ENCODE peak calls at places on chromosome 6, in six cellular contexts. One of them, this sample, is unnamed.

GRCh38 chr6:109580519-109580918 is 97.5 kb upstream of the ZBTB24 start:
- DNase-seq in Caki2: no peak
- DNase-seq in lung microvascular endothelial cell: peak
- DNase-seq in RCC 7860: no peak
- DNase-seq in hypothalamus: no peak
- DNase-seq in testis: no peak
- DNase-seq in this sample: no peak

GRCh38 chr6:97289332-97289731 is 6.3 kb upstream of the MMS22L start:
- DNase-seq in Caki2: no peak
- DNase-seq in lung microvascular endothelial cell: no peak
- DNase-seq in RCC 7860: no peak
- DNase-seq in hypothalamus: no peak
- DNase-seq in testis: no peak
- DNase-seq in this sample: no peak

GRCh38 chr6:150069707-150070106 is 786 bp upstream of the ULBP3 start:
- DNase-seq in Caki2: no peak
- DNase-seq in lung microvascular endothelial cell: no peak
- DNase-seq in RCC 7860: no peak
- DNase-seq in hypothalamus: no peak
- DNase-seq in testis: peak
- DNase-seq in this sample: no peak

GRCh38 chr6:126661646-126662045 is 321.7 kb downstream of the CENPW start:
- DNase-seq in Caki2: no peak
- DNase-seq in lung microvascular endothelial cell: peak
- DNase-seq in RCC 7860: no peak
- DNase-seq in hypothalamus: no peak
- DNase-seq in testis: no peak
- DNase-seq in this sample: no peak

GRCh38 chr6:75414445-75415021 is 79.1 kb downstream of the FILIP1 start:
- DNase-seq in Caki2: no peak
- DNase-seq in lung microvascular endothelial cell: no peak
- DNase-seq in RCC 7860: no peak
- DNase-seq in hypothalamus: no peak
- DNase-seq in testis: no peak
- DNase-seq in this sample: no peak

GRCh38 chr6:99885051-99885450 is 109.0 kb downstream of the MCHR2 start:
- DNase-seq in Caki2: no peak
- DNase-seq in lung microvascular endothelial cell: no peak
- DNase-seq in RCC 7860: no peak
- DNase-seq in hypothalamus: no peak
- DNase-seq in testis: no peak
- DNase-seq in this sample: no peak

GRCh38 chr6:139943391-139943790 is 568.9 kb upstream of the CITED2 start:
- DNase-seq in Caki2: peak
- DNase-seq in lung microvascular endothelial cell: peak
- DNase-seq in RCC 7860: peak
- DNase-seq in hypothalamus: no peak
- DNase-seq in testis: no peak
- DNase-seq in this sample: no peak

GRCh38 chr6:132063738-132064137 is 112.6 kb upstream of the CCN2 start:
- DNase-seq in Caki2: peak
- DNase-seq in lung microvascular endothelial cell: peak
- DNase-seq in RCC 7860: peak
- DNase-seq in hypothalamus: no peak
- DNase-seq in testis: no peak
- DNase-seq in this sample: no peak

GRCh38 chr6:166335378-166336366 is 6.7 kb downstream of the SFT2D1 start:
- DNase-seq in Caki2: no peak
- DNase-seq in lung microvascular endothelial cell: no peak
- DNase-seq in RCC 7860: no peak
- DNase-seq in hypothalamus: no peak
- DNase-seq in testis: no peak
- DNase-seq in this sample: no peak

GRCh38 chr6:107534762-107535161 is 44.8 kb downstream of the SOBP start:
- DNase-seq in Caki2: no peak
- DNase-seq in lung microvascular endothelial cell: no peak
- DNase-seq in RCC 7860: no peak
- DNase-seq in hypothalamus: no peak
- DNase-seq in testis: no peak
- DNase-seq in this sample: no peak

GRCh38 chr6:20605581-20605980 is 71.3 kb downstream of the CDKAL1 start:
- DNase-seq in Caki2: peak
- DNase-seq in lung microvascular endothelial cell: peak
- DNase-seq in RCC 7860: peak
- DNase-seq in hypothalamus: no peak
- DNase-seq in testis: no peak
- DNase-seq in this sample: no peak

GRCh38 chr6:32684246-32684645 is 17.8 kb upstream of the HLA-DQB1 start:
- DNase-seq in Caki2: no peak
- DNase-seq in lung microvascular endothelial cell: no peak
- DNase-seq in RCC 7860: no peak
- DNase-seq in hypothalamus: no peak
- DNase-seq in testis: no peak
- DNase-seq in this sample: no peak

GRCh38 chr6:133769463-133769862 is 119.5 kb upstream of the TCF21 start:
- DNase-seq in Caki2: no peak
- DNase-seq in lung microvascular endothelial cell: peak
- DNase-seq in RCC 7860: no peak
- DNase-seq in hypothalamus: no peak
- DNase-seq in testis: no peak
- DNase-seq in this sample: no peak

GRCh38 chr6:114108119-114109002 is 137.4 kb upstream of the HDAC2 start:
- DNase-seq in Caki2: peak
- DNase-seq in lung microvascular endothelial cell: peak
- DNase-seq in RCC 7860: peak
- DNase-seq in hypothalamus: peak
- DNase-seq in testis: peak
- DNase-seq in this sample: no peak

GRCh38 chr6:10977231-10977968 is 66.7 kb downstream of the ELOVL2 start:
- DNase-seq in Caki2: no peak
- DNase-seq in lung microvascular endothelial cell: no peak
- DNase-seq in RCC 7860: no peak
- DNase-seq in hypothalamus: no peak
- DNase-seq in testis: no peak
- DNase-seq in this sample: no peak

GRCh38 chr6:2658788-2659187 is 91.9 kb downstream of the MYLK4 start:
- DNase-seq in Caki2: no peak
- DNase-seq in lung microvascular endothelial cell: peak
- DNase-seq in RCC 7860: peak
- DNase-seq in hypothalamus: no peak
- DNase-seq in testis: no peak
- DNase-seq in this sample: no peak

GRCh38 chr6:107132330-107132954 is 17.1 kb upstream of the BEND3 start:
- DNase-seq in Caki2: peak
- DNase-seq in lung microvascular endothelial cell: peak
- DNase-seq in RCC 7860: no peak
- DNase-seq in hypothalamus: no peak
- DNase-seq in testis: peak
- DNase-seq in this sample: no peak

GRCh38 chr6:3039384-3039783 is 28.9 kb upstream of the RIPK1 start:
- DNase-seq in Caki2: no peak
- DNase-seq in lung microvascular endothelial cell: no peak
- DNase-seq in RCC 7860: no peak
- DNase-seq in hypothalamus: no peak
- DNase-seq in testis: no peak
- DNase-seq in this sample: no peak

This sample was measured in type B pancreatic cell.